ENCODE peak calls at places on chromosomes 16 and 17, in ten cellular contexts. One of them, this sample, is unnamed.

GRCh38 chr17:81093576-81094223 is 58.7 kb downstream of the BAIAP2 start:
- DNase-seq in fibroblast of lung: no peak
- DNase-seq in AG09319: no peak
- DNase-seq in Peyer's patch: no peak
- DNase-seq in fibroblast of pulmonary artery: no peak
- DNase-seq in tibial artery: no peak
- DNase-seq in psoas muscle: no peak
- DNase-seq in fibroblast of mammary gland: no peak
- DNase-seq in colonic mucosa: no peak
- DNase-seq in cardiac fibroblast: no peak
- DNase-seq in this sample: no peak

GRCh38 chr17:51948128-51948527 is 210.4 kb downstream of the CA10 start:
- DNase-seq in fibroblast of lung: no peak
- DNase-seq in AG09319: no peak
- DNase-seq in Peyer's patch: no peak
- DNase-seq in fibroblast of pulmonary artery: no peak
- DNase-seq in tibial artery: no peak
- DNase-seq in psoas muscle: no peak
- DNase-seq in fibroblast of mammary gland: no peak
- DNase-seq in colonic mucosa: peak; percentile 22
- DNase-seq in cardiac fibroblast: no peak
- DNase-seq in this sample: no peak

GRCh38 chr17:42531455-42532354 is 4.3 kb upstream of the NAGLU start:
- DNase-seq in fibroblast of lung: peak; percentile 48
- DNase-seq in AG09319: no peak
- DNase-seq in Peyer's patch: peak; percentile 68
- DNase-seq in fibroblast of pulmonary artery: peak; percentile 43
- DNase-seq in tibial artery: peak; percentile 61
- DNase-seq in psoas muscle: peak; percentile 69
- DNase-seq in fibroblast of mammary gland: peak; percentile 42
- DNase-seq in colonic mucosa: peak; percentile 74
- DNase-seq in cardiac fibroblast: peak; percentile 47
- DNase-seq in this sample: no peak

GRCh38 chr16:86355951-86356350 is 154.4 kb upstream of the FOXF1 start:
- DNase-seq in fibroblast of lung: no peak
- DNase-seq in AG09319: no peak
- DNase-seq in Peyer's patch: no peak
- DNase-seq in fibroblast of pulmonary artery: no peak
- DNase-seq in tibial artery: no peak
- DNase-seq in psoas muscle: no peak
- DNase-seq in fibroblast of mammary gland: peak; percentile 62
- DNase-seq in colonic mucosa: no peak
- DNase-seq in cardiac fibroblast: no peak
- DNase-seq in this sample: no peak

GRCh38 chr16:1960665-1961630 is 1.6 kb downstream of the NDUFB10 start:
- DNase-seq in fibroblast of lung: peak; percentile 48
- DNase-seq in AG09319: no peak
- DNase-seq in Peyer's patch: no peak
- DNase-seq in fibroblast of pulmonary artery: peak; percentile 32
- DNase-seq in tibial artery: no peak
- DNase-seq in psoas muscle: no peak
- DNase-seq in fibroblast of mammary gland: peak; percentile 65
- DNase-seq in colonic mucosa: no peak
- DNase-seq in cardiac fibroblast: peak; percentile 50
- DNase-seq in this sample: no peak

GRCh38 chr17:31309525-31309924 is 4.3 kb downstream of the EVI2B start:
- DNase-seq in fibroblast of lung: no peak
- DNase-seq in AG09319: no peak
- DNase-seq in Peyer's patch: no peak
- DNase-seq in fibroblast of pulmonary artery: no peak
- DNase-seq in tibial artery: no peak
- DNase-seq in psoas muscle: no peak
- DNase-seq in fibroblast of mammary gland: no peak
- DNase-seq in colonic mucosa: no peak
- DNase-seq in cardiac fibroblast: no peak
- DNase-seq in this sample: no peak

GRCh38 chr17:28249706-28250105 is 69.3 kb upstream of the TMEM97 start:
- DNase-seq in fibroblast of lung: no peak
- DNase-seq in AG09319: no peak
- DNase-seq in Peyer's patch: no peak
- DNase-seq in fibroblast of pulmonary artery: no peak
- DNase-seq in tibial artery: no peak
- DNase-seq in psoas muscle: no peak
- DNase-seq in fibroblast of mammary gland: no peak
- DNase-seq in colonic mucosa: no peak
- DNase-seq in cardiac fibroblast: no peak
- DNase-seq in this sample: no peak

GRCh38 chr16:48487287-48487686 is 102.1 kb upstream of the SIAH1 start:
- DNase-seq in fibroblast of lung: no peak
- DNase-seq in AG09319: no peak
- DNase-seq in Peyer's patch: no peak
- DNase-seq in fibroblast of pulmonary artery: peak; percentile 40
- DNase-seq in tibial artery: no peak
- DNase-seq in psoas muscle: no peak
- DNase-seq in fibroblast of mammary gland: peak; percentile 19
- DNase-seq in colonic mucosa: no peak
- DNase-seq in cardiac fibroblast: no peak
- DNase-seq in this sample: no peak

GRCh38 chr16:25192096-25192495 is 24.7 kb upstream of the AQP8 start:
- DNase-seq in fibroblast of lung: no peak
- DNase-seq in AG09319: peak; percentile 8
- DNase-seq in Peyer's patch: no peak
- DNase-seq in fibroblast of pulmonary artery: no peak
- DNase-seq in tibial artery: no peak
- DNase-seq in psoas muscle: no peak
- DNase-seq in fibroblast of mammary gland: peak; percentile 27
- DNase-seq in colonic mucosa: no peak
- DNase-seq in cardiac fibroblast: no peak
- DNase-seq in this sample: no peak

GRCh38 chr17:58666858-58667267 is 25.0 kb downstream of the TEX14 start:
- DNase-seq in fibroblast of lung: peak; percentile 87
- DNase-seq in AG09319: no peak
- DNase-seq in Peyer's patch: peak; percentile 57
- DNase-seq in fibroblast of pulmonary artery: peak; percentile 95
- DNase-seq in tibial artery: peak; percentile 69
- DNase-seq in psoas muscle: peak; percentile 25
- DNase-seq in fibroblast of mammary gland: peak; percentile 79
- DNase-seq in colonic mucosa: peak; percentile 77
- DNase-seq in cardiac fibroblast: peak; percentile 83
- DNase-seq in this sample: peak; percentile 94

GRCh38 chr16:70364399-70364798 is 17.7 kb downstream of the DDX19A start:
- DNase-seq in fibroblast of lung: no peak
- DNase-seq in AG09319: no peak
- DNase-seq in Peyer's patch: no peak
- DNase-seq in fibroblast of pulmonary artery: no peak
- DNase-seq in tibial artery: no peak
- DNase-seq in psoas muscle: no peak
- DNase-seq in fibroblast of mammary gland: no peak
- DNase-seq in colonic mucosa: no peak
- DNase-seq in cardiac fibroblast: no peak
- DNase-seq in this sample: no peak

GRCh38 chr17:3845361-3845753 is 689 bp downstream of the NCBP3 start:
- DNase-seq in fibroblast of lung: peak; percentile 8
- DNase-seq in AG09319: no peak
- DNase-seq in Peyer's patch: peak; percentile 28
- DNase-seq in fibroblast of pulmonary artery: peak; percentile 13
- DNase-seq in tibial artery: no peak
- DNase-seq in psoas muscle: no peak
- DNase-seq in fibroblast of mammary gland: no peak
- DNase-seq in colonic mucosa: no peak
- DNase-seq in cardiac fibroblast: no peak
- DNase-seq in this sample: no peak

DNA sequence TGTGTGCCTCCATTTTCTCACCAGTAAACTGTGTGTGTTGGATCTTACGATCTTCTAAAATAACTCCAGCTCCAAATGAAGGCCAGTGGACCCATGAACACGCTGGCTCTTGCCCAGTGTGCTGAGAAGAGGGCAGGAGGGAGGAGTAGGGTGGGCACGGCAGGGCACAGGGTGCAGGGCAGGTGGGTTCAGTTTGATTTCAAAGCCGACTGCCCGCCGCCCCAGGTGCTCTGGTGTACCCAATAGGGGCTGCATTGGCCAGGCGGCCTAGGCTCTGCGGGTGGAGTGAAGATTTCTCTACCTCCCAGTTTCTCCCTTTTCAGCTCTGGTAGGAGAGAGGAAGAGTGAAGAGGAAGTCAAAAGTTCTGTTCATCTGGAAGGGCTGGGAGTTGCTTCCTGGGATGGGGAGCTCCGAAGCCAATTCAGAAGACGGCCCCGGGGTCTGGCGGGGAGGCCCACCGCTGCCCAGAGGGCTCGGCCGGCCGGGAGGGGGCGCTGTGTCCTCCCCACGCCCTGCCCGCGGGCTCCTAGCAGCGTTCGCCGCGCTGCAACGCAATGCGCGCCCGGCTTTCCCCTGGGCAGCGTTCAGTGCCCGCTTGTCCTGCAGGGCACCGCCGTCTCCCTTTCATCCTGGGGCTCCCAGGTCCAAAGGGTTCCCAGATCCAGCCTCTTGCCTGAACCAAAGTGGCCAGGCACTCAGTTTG is 1.1 kb upstream of the CRHR1 start:
- DNase-seq in fibroblast of lung: no peak
- DNase-seq in AG09319: no peak
- DNase-seq in Peyer's patch: no peak
- DNase-seq in fibroblast of pulmonary artery: no peak
- DNase-seq in tibial artery: no peak
- DNase-seq in psoas muscle: peak; percentile 35
- DNase-seq in fibroblast of mammary gland: no peak
- DNase-seq in colonic mucosa: no peak
- DNase-seq in cardiac fibroblast: no peak
- DNase-seq in this sample: no peak
- TF ChIP-seq CTCF in fibroblast of lung: no peak
- TF ChIP-seq CTCF in AG09319: no peak
- TF ChIP-seq CTCF in Peyer's patch: peak; percentile 15
- TF ChIP-seq CTCF in fibroblast of pulmonary artery: no peak
- TF ChIP-seq CTCF in tibial artery: no peak
- TF ChIP-seq CTCF in psoas muscle: peak; percentile 45
- TF ChIP-seq CTCF in fibroblast of mammary gland: no peak
- TF ChIP-seq CTCF in colonic mucosa: peak; percentile 19
- TF ChIP-seq CTCF in cardiac fibroblast: no peak
- TF ChIP-seq CTCF in this sample: no peak

DNA sequence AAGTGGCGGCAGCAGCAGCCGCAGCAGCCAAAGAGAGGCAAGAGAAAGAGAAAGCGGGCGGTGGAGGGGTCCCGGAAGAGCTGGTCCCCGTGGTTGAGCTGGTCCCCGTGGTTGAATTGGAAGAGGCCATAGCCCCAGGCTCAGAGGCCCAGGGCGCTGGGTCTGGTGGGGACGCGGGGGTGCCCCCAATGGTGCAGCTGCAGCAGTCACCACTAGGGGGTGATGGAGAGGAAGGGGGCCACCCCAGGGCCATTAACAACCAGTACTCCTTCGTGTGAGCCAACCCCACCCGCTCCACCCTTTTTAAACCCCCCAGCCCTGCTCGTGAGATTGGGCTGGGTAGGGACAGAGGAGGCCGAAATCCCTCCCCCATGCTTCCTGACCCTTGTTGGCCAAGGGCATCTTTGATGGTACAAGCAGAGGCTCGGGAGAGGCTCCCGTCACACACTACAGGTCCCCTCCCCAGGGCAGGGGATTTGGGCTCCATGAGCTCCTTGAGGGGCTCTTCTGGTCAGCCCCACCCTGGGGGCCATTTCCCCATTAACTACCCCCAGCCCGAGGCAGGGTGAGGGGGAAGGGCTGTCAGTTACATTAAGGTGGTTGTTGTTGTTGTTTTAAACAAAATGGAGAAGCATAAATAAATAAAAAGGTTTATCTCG is 4.6 kb upstream of the ATP2A1 start:
- DNase-seq in fibroblast of lung: no peak
- DNase-seq in AG09319: no peak
- DNase-seq in Peyer's patch: peak; percentile 35
- DNase-seq in fibroblast of pulmonary artery: peak; percentile 14
- DNase-seq in tibial artery: no peak
- DNase-seq in psoas muscle: no peak
- DNase-seq in fibroblast of mammary gland: peak; percentile 7
- DNase-seq in colonic mucosa: no peak
- DNase-seq in cardiac fibroblast: peak; percentile 21
- DNase-seq in this sample: no peak
- TF ChIP-seq CTCF in fibroblast of lung: peak; percentile 61
- TF ChIP-seq CTCF in AG09319: peak; percentile 59
- TF ChIP-seq CTCF in Peyer's patch: peak; percentile 75
- TF ChIP-seq CTCF in fibroblast of pulmonary artery: peak; percentile 66
- TF ChIP-seq CTCF in tibial artery: peak; percentile 23
- TF ChIP-seq CTCF in psoas muscle: peak; percentile 64
- TF ChIP-seq CTCF in fibroblast of mammary gland: peak; percentile 49
- TF ChIP-seq CTCF in colonic mucosa: peak; percentile 70
- TF ChIP-seq CTCF in cardiac fibroblast: peak; percentile 83
- TF ChIP-seq CTCF in this sample: peak; percentile 89

GRCh38 chr16:64088838-64089237 is 1033.0 kb downstream of the CDH11 start:
- DNase-seq in fibroblast of lung: no peak
- DNase-seq in AG09319: no peak
- DNase-seq in Peyer's patch: no peak
- DNase-seq in fibroblast of pulmonary artery: no peak
- DNase-seq in tibial artery: no peak
- DNase-seq in psoas muscle: no peak
- DNase-seq in fibroblast of mammary gland: no peak
- DNase-seq in colonic mucosa: no peak
- DNase-seq in cardiac fibroblast: no peak
- DNase-seq in this sample: no peak
- TF ChIP-seq CTCF in fibroblast of lung: no peak
- TF ChIP-seq CTCF in AG09319: no peak
- TF ChIP-seq CTCF in Peyer's patch: no peak
- TF ChIP-seq CTCF in fibroblast of pulmonary artery: no peak
- TF ChIP-seq CTCF in tibial artery: no peak
- TF ChIP-seq CTCF in psoas muscle: no peak
- TF ChIP-seq CTCF in fibroblast of mammary gland: no peak
- TF ChIP-seq CTCF in colonic mucosa: no peak
- TF ChIP-seq CTCF in cardiac fibroblast: no peak
- TF ChIP-seq CTCF in this sample: no peak

DNA sequence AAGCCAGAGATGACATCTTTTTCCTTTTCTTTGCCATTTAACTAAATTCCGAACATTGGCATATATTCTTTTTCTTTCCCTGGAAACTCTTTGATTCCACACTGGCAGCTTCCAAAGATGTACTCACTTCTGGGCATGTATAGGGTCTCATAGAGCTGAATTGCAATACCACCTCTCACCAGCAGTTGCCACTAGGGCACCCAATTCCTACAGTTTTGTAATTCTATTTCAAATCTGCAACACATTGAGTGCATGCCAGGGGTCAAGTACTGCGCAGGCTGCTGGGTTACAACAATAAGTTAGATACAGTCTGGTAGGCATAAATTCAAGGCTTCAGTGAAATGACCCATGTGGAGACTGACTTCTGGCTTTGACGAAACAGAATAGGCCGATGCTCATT is 208.8 kb upstream of the NLRP1 start:
- DNase-seq in fibroblast of lung: no peak
- DNase-seq in AG09319: no peak
- DNase-seq in Peyer's patch: no peak
- DNase-seq in fibroblast of pulmonary artery: no peak
- DNase-seq in tibial artery: no peak
- DNase-seq in psoas muscle: no peak
- DNase-seq in fibroblast of mammary gland: no peak
- DNase-seq in colonic mucosa: no peak
- DNase-seq in cardiac fibroblast: no peak
- DNase-seq in this sample: no peak
- TF ChIP-seq CTCF in fibroblast of lung: peak; percentile 21
- TF ChIP-seq CTCF in AG09319: no peak
- TF ChIP-seq CTCF in Peyer's patch: no peak
- TF ChIP-seq CTCF in fibroblast of pulmonary artery: peak; percentile 6
- TF ChIP-seq CTCF in tibial artery: no peak
- TF ChIP-seq CTCF in psoas muscle: no peak
- TF ChIP-seq CTCF in fibroblast of mammary gland: peak; percentile 16
- TF ChIP-seq CTCF in colonic mucosa: no peak
- TF ChIP-seq CTCF in cardiac fibroblast: peak; percentile 34
- TF ChIP-seq CTCF in this sample: peak; percentile 24

This sample was measured in CD14-positive monocyte.